ENCODE peak calls at places on chromosomes 11 and 22, in nine cellular contexts. K is cardiac fibroblast; D is CD8-positive, alpha-beta T cell; F is coronary artery; I is neural progenitor cell; W is HFF-Myc; U is left ventricle myocardium inferior; H is mucosa of descending colon; E is astrocyte of the cerebellum. O is an unnamed sample.

GRCh38 chr11:77967753-77968152 is 26.7 kb downstream of the INTS4 start:
- DNase-seq in D (no peak), H (no peak), F (no peak), U (no peak), E (no peak), K (no peak), W (no peak), I (no peak), O (no peak)

GRCh38 chr22:50317674-50318073 is 9.1 kb downstream of the DENND6B start:
- DNase-seq in U (no peak), H (peak), F (no peak), D (no peak), K (no peak), W (no peak), E (no peak), I (no peak), O (no peak)

GRCh38 chr11:71170619-71171018 is 81.8 kb downstream of the SHANK2 start:
- DNase-seq in E (no peak), D (no peak), W (no peak), F (peak), U (no peak), I (no peak), H (no peak), K (no peak), O (no peak)

GRCh38 chr22:27213291-27213690 is 555.9 kb downstream of the MIAT start:
- DNase-seq in E (peak), U (no peak), W (no peak), K (no peak), I (no peak), H (no peak), F (peak), D (no peak), O (no peak)

GRCh38 chr11:19546325-19546724 is 166.3 kb upstream of the NAV2 start:
- DNase-seq in E (no peak), H (no peak), U (no peak), K (peak), D (no peak), W (no peak), F (no peak), I (peak), O (no peak)

GRCh38 chr11:9029477-9029876 is 25.7 kb upstream of the NRIP3 start:
- DNase-seq in D (no peak), U (no peak), H (no peak), E (no peak), W (no peak), F (no peak), K (no peak), I (no peak), O (no peak)

GRCh38 chr22:24146791-24147353 is 34.4 kb upstream of the SUSD2 start:
- DNase-seq in U (peak), E (peak), H (no peak), I (peak), K (peak), D (no peak), W (peak), F (peak), O (peak)

GRCh38 chr11:122843281-122844150 is 5.2 kb downstream of the CRTAM start:
- DNase-seq in W (no peak), E (no peak), I (no peak), U (no peak), F (no peak), H (no peak), D (peak), K (no peak), O (no peak)

GRCh38 chr11:611001-611996 is 4.5 kb downstream of the IRF7 start:
- DNase-seq in D (no peak), I (no peak), U (no peak), H (peak), K (no peak), E (no peak), W (no peak), F (no peak), O (no peak)

GRCh38 chr22:17514092-17514491 is 49.2 kb upstream of the SLC25A18 start:
- DNase-seq in D (no peak), H (no peak), U (peak), I (no peak), F (no peak), W (no peak), E (no peak), K (no peak), O (no peak)

GRCh38 chr11:19962795-19963163 is 197.5 kb downstream of the DBX1 start:
- DNase-seq in U (no peak), D (no peak), I (no peak), W (no peak), K (peak), E (peak), F (peak), H (no peak), O (peak)

GRCh38 chr11:64148917-64149617 is 16.8 kb downstream of the MACROD1 start:
- DNase-seq in D (no peak), K (no peak), E (no peak), H (no peak), F (no peak), W (no peak), U (no peak), I (no peak), O (no peak)

GRCh38 chr11:70788247-70789022 is 390.1 kb downstream of the CTTN start:
- DNase-seq in K (peak), F (no peak), I (no peak), U (no peak), H (no peak), E (peak), W (peak), D (no peak), O (peak)

GRCh38 chr11:1882265-1883238 is 9.1 kb downstream of the PRR33 start:
- DNase-seq in H (peak), K (peak), E (peak), D (peak), F (peak), I (peak), U (peak), W (peak), O (no peak)

GRCh38 chr11:125114518-125114917 is 3.1 kb upstream of the TMEM218 start:
- DNase-seq in U (no peak), F (no peak), H (no peak), W (no peak), K (peak), D (no peak), E (no peak), I (no peak), O (no peak)

GRCh38 chr11:36352919-36353318 is 56.8 kb downstream of the PRR5L start:
- DNase-seq in I (no peak), F (no peak), E (no peak), D (peak), U (no peak), K (no peak), W (no peak), H (no peak), O (no peak)

GRCh38 chr11:63882555-63883242 is 34.3 kb downstream of the RCOR2 start:
- DNase-seq in U (peak), I (peak), K (no peak), F (no peak), D (peak), W (no peak), H (no peak), E (no peak), O (no peak)

GRCh38 chr22:19942886-19943664 is 1.5 kb upstream of the TXNRD2 start:
- DNase-seq in W (peak), U (no peak), F (no peak), D (no peak), E (peak), K (peak), I (peak), H (peak), O (no peak)

GRCh38 chr22:24233816-24234215 is 11.1 kb downstream of the GGT5 start:
- DNase-seq in W (no peak), I (no peak), H (no peak), K (no peak), F (no peak), D (no peak), U (no peak), E (no peak), O (no peak)

GRCh38 chr22:38850941-38851849 is 7.4 kb upstream of the NPTXR start:
- DNase-seq in F (no peak), U (no peak), E (peak), H (peak), K (peak), W (no peak), I (no peak), D (no peak), O (no peak)

GRCh38 chr11:87878373-87878779 is 296.9 kb downstream of the RAB38 start:
- DNase-seq in K (peak), I (peak), H (no peak), F (no peak), E (peak), U (no peak), W (peak), D (no peak), O (peak)

GRCh38 chr11:10935015-10935564 is 77.2 kb upstream of the ZBED5 start:
- DNase-seq in E (no peak), F (no peak), D (no peak), H (no peak), W (no peak), K (no peak), I (no peak), U (no peak), O (no peak)

GRCh38 chr11:62896049-62896448 is 15.4 kb downstream of the SLC3A2 start:
- DNase-seq in K (no peak), W (no peak), F (no peak), D (no peak), I (no peak), E (no peak), U (no peak), H (no peak), O (no peak)

GRCh38 chr11:16923987-16924386 is 90.2 kb downstream of the PLEKHA7 start:
- DNase-seq in U (no peak), D (no peak), W (no peak), H (peak), K (no peak), I (no peak), E (no peak), F (no peak), O (no peak)

GRCh38 chr22:30238661-30239420 is 7.7 kb downstream of the LIF start:
- DNase-seq in U (peak), D (no peak), K (peak), F (no peak), H (peak), I (no peak), E (no peak), W (no peak), O (no peak)

GRCh38 chr11:13962562-13963168 is at the start of gene SPON1:
- DNase-seq in I (peak), U (peak), H (peak), F (no peak), W (no peak), E (no peak), D (peak), K (no peak), O (no peak)

GRCh38 chr22:26585104-26585790 is 4.7 kb downstream of the TPST2 start:
- DNase-seq in F (peak), K (peak), W (no peak), D (no peak), H (no peak), E (peak), U (peak), I (no peak), O (peak)

GRCh38 chr11:70193411-70194292 is 9.4 kb upstream of the FADD start:
- DNase-seq in D (no peak), H (no peak), F (no peak), I (no peak), E (no peak), W (no peak), K (no peak), U (no peak), O (no peak)

GRCh38 chr11:84384637-84385227 is 1098.6 kb upstream of the CCDC90B start:
- DNase-seq in K (peak), D (peak), I (peak), U (no peak), W (peak), F (no peak), H (no peak), E (peak), O (peak)

DNA sequence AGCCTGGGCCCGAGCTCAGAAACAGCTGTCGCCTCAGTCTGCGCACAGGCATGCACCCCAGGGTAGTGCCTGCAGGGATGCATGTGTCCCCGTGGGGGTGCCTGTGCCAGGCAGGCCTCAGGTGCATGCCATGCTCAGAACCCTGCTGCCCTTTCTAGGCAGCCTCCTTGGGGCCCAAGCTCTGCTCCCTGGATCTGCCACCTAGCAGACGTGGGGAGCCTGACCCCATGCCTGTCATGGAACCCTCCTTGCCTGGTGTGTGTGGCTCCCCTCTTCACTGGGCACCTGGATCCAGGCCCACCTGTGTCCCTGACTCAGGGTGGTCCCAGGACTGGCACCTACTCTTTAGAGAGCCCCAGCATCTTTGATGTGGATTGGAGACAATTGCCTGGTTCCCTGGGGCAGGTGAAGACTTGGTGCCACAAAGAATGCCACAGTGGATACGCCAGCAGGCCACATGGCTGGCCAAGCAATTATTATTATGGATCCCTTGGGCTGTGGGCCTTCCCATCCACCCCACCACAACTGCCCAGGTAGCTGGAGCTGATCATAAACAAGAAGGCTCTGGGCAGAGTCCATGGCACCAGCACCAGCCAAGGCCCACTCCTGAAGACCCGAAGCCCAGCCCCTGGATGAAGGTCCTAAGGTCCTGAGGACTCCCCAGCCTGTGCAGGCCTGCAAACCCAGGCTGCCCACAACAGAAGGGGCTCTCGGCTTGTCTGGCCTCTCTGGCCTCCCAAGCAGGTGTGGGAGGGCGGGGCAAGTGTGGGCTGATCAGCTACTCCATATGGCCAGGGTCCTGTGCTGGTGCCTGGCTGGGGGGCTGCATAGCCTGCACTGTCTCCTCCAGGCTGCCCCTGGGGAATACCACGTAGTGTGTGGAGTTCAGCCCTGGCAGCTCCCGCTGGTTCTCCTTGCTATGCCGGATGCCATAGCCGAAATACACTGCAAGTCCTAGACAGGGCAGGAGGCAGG is 3.8 kb downstream of the SLC7A4 start:
- DNase-seq in H (no peak), E (no peak), W (no peak), I (no peak), D (no peak), K (no peak), U (no peak), F (no peak), O (no peak)
- TF ChIP-seq CTCF in H (no peak), E (no peak), W (no peak), I (no peak), D (no peak), K (no peak), U (no peak), F (no peak), O (no peak)

GRCh38 chr11:132855516-132855915 is 676.8 kb downstream of the OPCML start:
- DNase-seq in E (no peak), K (no peak), U (no peak), F (no peak), D (no peak), H (no peak), I (no peak), W (no peak), O (no peak)

GRCh38 chr11:132856032-132856431 is 676.3 kb downstream of the OPCML start:
- DNase-seq in I (no peak), F (no peak), W (no peak), E (no peak), K (no peak), D (no peak), H (no peak), U (no peak), O (no peak)

GRCh38 chr11:132853886-132854285 is 678.4 kb downstream of the OPCML start:
- DNase-seq in E (no peak), D (no peak), W (no peak), U (no peak), H (no peak), K (no peak), F (no peak), I (no peak), O (no peak)

GRCh38 chr11:132862137-132862536 is 670.2 kb downstream of the OPCML start:
- DNase-seq in E (no peak), U (no peak), W (peak), K (no peak), H (no peak), I (no peak), D (no peak), F (no peak), O (no peak)

DNA sequence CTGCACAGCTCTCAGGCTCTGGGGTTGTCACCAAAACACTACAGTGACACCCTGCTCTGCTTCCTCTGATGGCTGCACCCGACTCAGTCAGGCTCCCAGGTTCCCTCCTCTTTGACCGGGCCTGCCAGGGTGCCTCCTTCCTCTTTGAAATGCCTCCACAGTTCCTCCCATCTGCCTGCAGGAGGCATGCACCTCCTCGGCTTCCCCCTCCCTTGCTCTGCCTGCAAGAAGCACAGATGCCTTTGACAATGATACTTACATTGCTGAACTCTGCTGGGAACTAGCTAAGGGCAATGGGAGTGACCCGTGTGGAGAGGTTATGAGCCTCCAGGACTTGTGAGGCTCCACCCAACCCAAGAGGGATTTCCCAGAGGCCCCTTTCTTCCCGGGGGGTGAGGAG is 674.1 kb downstream of the OPCML start:
- DNase-seq in F (no peak), W (no peak), U (no peak), E (no peak), I (peak), D (no peak), H (no peak), K (peak), O (no peak)
- TF ChIP-seq CTCF in F (no peak), W (no peak), U (no peak), E (peak), I (peak), D (no peak), H (no peak), K (peak), O (peak)

GRCh38 chr11:65961267-65962135 is at the start of gene SART1:
- DNase-seq in D (peak), W (peak), I (peak), U (peak), F (peak), E (peak), H (peak), K (peak), O (peak)
- TF ChIP-seq CTCF in D (no peak), W (no peak), I (no peak), U (no peak), F (no peak), E (no peak), H (no peak), K (no peak), O (no peak)

GRCh38 chr11:94018721-94019120 is 2.4 kb upstream of the HEPHL1 start:
- DNase-seq in I (no peak), H (no peak), K (peak), D (no peak), F (no peak), E (no peak), U (no peak), W (no peak), O (no peak)

GRCh38 chr11:94023856-94024255 is 2.7 kb downstream of the HEPHL1 start:
- DNase-seq in E (no peak), W (no peak), D (no peak), H (no peak), I (no peak), U (no peak), F (no peak), K (no peak), O (no peak)

GRCh38 chr11:94024547-94024946 is 3.4 kb downstream of the HEPHL1 start:
- DNase-seq in F (no peak), W (no peak), U (no peak), I (no peak), D (no peak), K (no peak), H (no peak), E (no peak), O (no peak)

GRCh38 chr11:94017446-94017845 is 3.7 kb upstream of the HEPHL1 start:
- DNase-seq in F (no peak), I (no peak), U (no peak), E (peak), D (no peak), K (peak), H (no peak), W (no peak), O (no peak)

DNA sequence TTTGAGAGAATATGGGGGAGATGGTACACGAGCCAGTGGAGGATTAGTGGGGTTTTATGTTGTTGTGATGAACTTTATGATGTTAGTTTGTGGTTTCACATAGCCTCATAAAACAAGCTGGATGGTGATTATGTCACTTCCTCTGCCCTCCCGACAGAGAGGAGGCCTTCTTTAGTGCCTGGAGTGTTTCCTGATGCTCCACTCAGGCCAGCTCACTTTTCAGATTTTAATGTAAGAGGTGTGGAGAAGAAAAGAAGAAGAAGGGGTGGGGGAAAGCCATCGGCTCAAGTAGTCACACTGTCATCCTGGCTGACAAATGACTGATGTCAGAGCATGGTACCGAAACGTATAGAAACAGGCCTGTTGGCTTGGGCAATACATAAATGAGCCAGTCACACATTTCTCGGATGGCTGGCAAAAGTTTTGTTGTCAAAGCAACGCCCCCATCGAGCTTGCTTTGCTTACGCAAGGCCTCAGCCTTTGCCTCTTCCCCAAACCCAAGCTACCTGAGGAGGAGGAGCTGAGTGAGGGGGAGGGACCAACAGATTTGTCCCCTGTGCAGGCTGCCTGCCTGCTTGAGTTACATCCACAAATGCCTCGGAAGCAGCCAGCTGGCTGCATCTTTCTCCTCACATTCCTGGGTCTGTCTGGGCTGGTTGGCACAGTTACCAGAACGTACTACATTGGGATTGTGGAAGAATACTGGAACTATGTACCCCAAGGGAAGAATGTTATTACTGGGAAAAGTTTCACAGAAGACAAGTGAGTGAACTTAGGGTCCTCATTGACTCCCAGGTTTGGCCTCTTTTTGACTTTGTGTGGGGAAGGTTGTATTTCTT is at the start of gene HEPHL1:
- DNase-seq in E (no peak), U (no peak), K (no peak), I (no peak), H (no peak), W (peak), F (no peak), D (no peak), O (no peak)
- TF ChIP-seq CTCF in E (no peak), U (no peak), K (no peak), I (no peak), H (no peak), W (no peak), F (no peak), D (no peak), O (no peak)

GRCh38 chr11:57429946-57430345 is 3.0 kb upstream of the SLC43A3 start:
- DNase-seq in U (no peak), F (no peak), W (no peak), H (no peak), E (no peak), I (no peak), K (no peak), D (no peak), O (no peak)

GRCh38 chr11:57432017-57432590 is 5.2 kb upstream of the SLC43A3 start:
- DNase-seq in K (no peak), W (no peak), I (no peak), F (no peak), E (no peak), U (no peak), H (no peak), D (no peak), O (no peak)

GRCh38 chr11:57434640-57435546 is 8.0 kb upstream of the SLC43A3 start:
- DNase-seq in F (no peak), E (peak), U (no peak), H (no peak), D (no peak), W (no peak), K (peak), I (no peak), O (peak)

GRCh38 chr11:57430946-57431345 is 4.0 kb upstream of the SLC43A3 start:
- DNase-seq in W (no peak), D (no peak), F (no peak), I (no peak), U (no peak), K (no peak), E (no peak), H (no peak), O (no peak)

GRCh38 chr11:57432714-57433163 is 5.8 kb upstream of the SLC43A3 start:
- DNase-seq in K (peak), U (no peak), D (no peak), H (no peak), E (peak), F (no peak), W (no peak), I (no peak), O (peak)
- TF ChIP-seq CTCF in K (no peak), U (no peak), D (no peak), H (no peak), E (no peak), F (no peak), W (no peak), I (no peak), O (no peak)

GRCh38 chr11:118658372-118659313 is 20.8 kb downstream of the TREH start:
- DNase-seq in U (no peak), K (no peak), H (no peak), I (no peak), W (no peak), E (no peak), F (no peak), D (no peak), O (no peak)
- TF ChIP-seq CTCF in U (peak), K (peak), H (no peak), I (no peak), W (no peak), E (peak), F (no peak), D (no peak), O (peak)

O was measured in AG04449.